ENCODE peak calls at places on chromosomes 16 and 17, in six cellular contexts. S, N, B, J, E and P are unnamed samples.

GRCh38 chr17:69434164-69434579 is 19.7 kb downstream of the MAP2K6 start:
- DNase-seq in S (no peak), N (peak; percentile 77), B (no peak), J (no peak), E (no peak), P (no peak)

GRCh38 chr17:80124351-80124981 is 22.5 kb downstream of the EIF4A3 start:
- DNase-seq in S (peak; percentile 60), N (peak; percentile 49), B (no peak), J (no peak), E (no peak), P (no peak)

GRCh38 chr17:4998666-4999428 is 1.1 kb downstream of the KIF1C start:
- DNase-seq in S (no peak), N (no peak), B (no peak), J (no peak), E (no peak), P (no peak)

GRCh38 chr17:55545765-55546164 is 34.5 kb upstream of the SMIM36 start:
- DNase-seq in S (no peak), N (no peak), B (no peak), J (no peak), E (no peak), P (no peak)

GRCh38 chr16:56708418-56708817 is 21.5 kb upstream of the NUP93 start:
- DNase-seq in S (no peak), N (no peak), B (no peak), J (no peak), E (no peak), P (peak; percentile 59)

GRCh38 chr17:11644265-11645212 is 46.3 kb downstream of the DNAH9 start:
- DNase-seq in S (peak; percentile 81), N (peak; percentile 93), B (no peak), J (no peak), E (peak; percentile 74), P (no peak)

GRCh38 chr17:68733241-68734176 is 132.3 kb upstream of the FAM20A start:
- DNase-seq in S (no peak), N (peak; percentile 89), B (no peak), J (no peak), E (no peak), P (no peak)

GRCh38 chr17:66533572-66533971 is 231.2 kb downstream of the PRKCA start:
- DNase-seq in S (peak; percentile 15), N (peak; percentile 81), B (no peak), J (no peak), E (no peak), P (no peak)

GRCh38 chr17:49616546-49617205 is 41.0 kb downstream of the NXPH3 start:
- DNase-seq in S (no peak), N (no peak), B (no peak), J (no peak), E (no peak), P (no peak)

GRCh38 chr17:38457577-38458371 is 29.5 kb downstream of the ARHGAP23 start:
- DNase-seq in S (no peak), N (no peak), B (no peak), J (no peak), E (no peak), P (no peak)

GRCh38 chr17:15143524-15143923 is 121.6 kb downstream of the PMP22 start:
- DNase-seq in S (no peak), N (no peak), B (no peak), J (no peak), E (no peak), P (no peak)

GRCh38 chr17:67602974-67603373 is 114.8 kb upstream of the NOL11 start:
- DNase-seq in S (no peak), N (peak; percentile 65), B (no peak), J (no peak), E (no peak), P (peak; percentile 51)

GRCh38 chr16:84511180-84511800 is 6.8 kb upstream of the MEAK7 start:
- DNase-seq in S (peak; percentile 75), N (peak; percentile 79), B (no peak), J (peak; percentile 62), E (peak; percentile 82), P (peak; percentile 75)

GRCh38 chr16:24491721-24492120 is 47.6 kb upstream of the RBBP6 start:
- DNase-seq in S (no peak), N (no peak), B (no peak), J (no peak), E (no peak), P (no peak)

GRCh38 chr17:78304549-78305037 is 55.3 kb downstream of the SOCS3 start:
- DNase-seq in S (no peak), N (no peak), B (no peak), J (no peak), E (no peak), P (no peak)

GRCh38 chr17:78645421-78646295 is 68.5 kb upstream of the DNAH17 start:
- DNase-seq in S (no peak), N (no peak), B (peak; percentile 47), J (peak; percentile 70), E (peak; percentile 71), P (no peak)

GRCh38 chr17:27319536-27320221 is 25.8 kb downstream of the WSB1 start:
- DNase-seq in S (peak; percentile 58), N (peak; percentile 26), B (no peak), J (no peak), E (peak; percentile 61), P (no peak)

GRCh38 chr17:36827056-36827455 is 110.2 kb upstream of the LHX1 start:
- DNase-seq in S (no peak), N (no peak), B (no peak), J (no peak), E (no peak), P (no peak)

DNA sequence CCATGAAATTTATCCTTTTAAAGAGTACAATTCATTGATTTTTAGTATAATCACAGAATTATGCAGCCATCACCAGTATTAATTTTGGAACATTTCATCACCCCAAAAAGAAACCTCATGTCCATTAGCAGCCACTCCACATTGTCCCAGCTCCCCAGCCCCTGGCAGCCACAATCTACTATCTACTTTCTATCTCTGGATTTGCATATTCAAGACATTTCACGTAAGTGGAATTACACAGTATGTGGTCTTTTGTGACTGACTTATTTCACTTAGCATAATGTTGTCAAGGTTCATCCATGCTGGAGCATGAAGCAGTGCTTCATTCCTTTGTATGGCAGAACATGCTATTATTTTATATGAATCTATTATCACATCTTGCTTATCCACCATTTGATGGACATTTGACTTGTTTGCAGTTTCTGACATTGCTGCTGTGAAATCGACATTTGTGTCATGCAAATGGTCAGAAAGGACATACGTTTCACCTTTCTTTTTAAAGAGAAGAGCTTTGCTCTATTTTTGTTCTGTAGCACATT is 10.7 kb downstream of the METTL9 start:
- DNase-seq in S (no peak), N (no peak), B (no peak), J (no peak), E (no peak), P (no peak)
- H3K4me1 ChIP-seq in S (no peaks in the 10 kb centered on the region), N (peaks cover 26% of the 10 kb centered on the region), B (peaks cover 40% of the 10 kb centered on the region), J (peaks cover 19% of the 10 kb centered on the region), E (peaks cover 81% of the 10 kb centered on the region), P (peaks cover 56% of the 10 kb centered on the region)

DNA sequence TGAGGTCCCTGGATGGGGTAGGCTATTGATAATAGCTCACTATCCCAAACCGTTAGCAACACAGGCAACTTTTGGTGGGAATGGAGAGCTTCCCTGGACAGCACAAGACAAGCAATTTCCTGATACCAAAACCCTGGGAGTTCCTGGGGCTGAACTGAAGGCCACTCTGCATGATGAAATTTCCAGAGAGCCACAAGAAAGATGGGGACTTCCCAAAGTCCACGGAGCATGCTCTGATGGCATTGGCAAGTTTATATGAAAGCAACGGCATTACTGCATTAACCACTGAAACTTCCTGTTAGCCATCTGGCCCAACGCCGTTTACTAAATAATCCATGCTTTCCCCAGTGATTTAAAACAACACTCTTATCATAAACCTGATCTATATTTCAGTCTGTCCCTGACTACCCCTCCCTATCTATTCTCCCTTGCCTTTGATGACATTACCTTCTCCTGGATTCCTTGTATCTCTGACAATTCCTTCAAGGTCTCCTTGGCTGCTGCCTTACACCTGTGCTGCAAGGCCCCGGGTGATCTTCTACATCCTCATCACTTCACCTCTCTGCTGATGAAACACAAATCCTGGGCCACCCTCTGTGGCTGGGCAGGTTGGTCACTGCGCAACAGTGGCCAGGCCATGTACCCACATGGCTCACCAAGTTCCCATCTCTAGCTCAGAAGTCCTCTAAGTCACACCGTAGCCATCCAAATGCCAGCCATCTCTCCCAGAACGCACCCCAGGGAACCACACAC is 108.5 kb upstream of the RCVRN start:
- DNase-seq in S (no peak), N (no peak), B (no peak), J (peak; percentile 61), E (no peak), P (no peak)
- H3K4me3 ChIP-seq in S (no peak overlapping the region), N (no peak overlapping the region), B (no peak overlapping the region), J (peak overlapping the region; percentile 26), E (no peak overlapping the region), P (no peak overlapping the region)

GRCh38 chr16:27181020-27181419 is 22.3 kb upstream of the KDM8 start:
- DNase-seq in S (no peak), N (no peak), B (no peak), J (no peak), E (no peak), P (no peak)
- TF ChIP-seq CTCF in S (no peak), N (no peak), B (no peak), J (peak; percentile 41), E (no peak), P (no peak)

GRCh38 chr16:85611205-85611454 is 2.0 kb upstream of the GSE1 start:
- DNase-seq in S (no peak), N (peak; percentile 55), B (no peak), J (no peak), E (peak; percentile 73), P (no peak)
- H3K4me1 ChIP-seq in S (peaks cover 41% of the 10 kb centered on the region), N (peaks cover 52% of the 10 kb centered on the region), B (peaks cover 42% of the 10 kb centered on the region), J (peaks cover 37% of the 10 kb centered on the region), E (peaks cover 64% of the 10 kb centered on the region), P (peaks cover 48% of the 10 kb centered on the region)

GRCh38 chr16:89168381-89169189 is 3.0 kb upstream of the CDH15 start:
- DNase-seq in S (no peak), N (no peak), B (no peak), J (no peak), E (no peak), P (no peak)

GRCh38 chr16:89164436-89164835 is 7.1 kb upstream of the CDH15 start:
- DNase-seq in S (no peak), N (no peak), B (no peak), J (no peak), E (no peak), P (no peak)

GRCh38 chr16:89164847-89165684 is 6.5 kb upstream of the CDH15 start:
- DNase-seq in S (no peak), N (no peak), B (no peak), J (no peak), E (peak; percentile 17), P (no peak)

GRCh38 chr16:89167425-89167941 is 4.1 kb upstream of the CDH15 start:
- DNase-seq in S (peak; percentile 65), N (peak; percentile 95), B (no peak), J (peak; percentile 28), E (peak; percentile 93), P (peak; percentile 83)

DNA sequence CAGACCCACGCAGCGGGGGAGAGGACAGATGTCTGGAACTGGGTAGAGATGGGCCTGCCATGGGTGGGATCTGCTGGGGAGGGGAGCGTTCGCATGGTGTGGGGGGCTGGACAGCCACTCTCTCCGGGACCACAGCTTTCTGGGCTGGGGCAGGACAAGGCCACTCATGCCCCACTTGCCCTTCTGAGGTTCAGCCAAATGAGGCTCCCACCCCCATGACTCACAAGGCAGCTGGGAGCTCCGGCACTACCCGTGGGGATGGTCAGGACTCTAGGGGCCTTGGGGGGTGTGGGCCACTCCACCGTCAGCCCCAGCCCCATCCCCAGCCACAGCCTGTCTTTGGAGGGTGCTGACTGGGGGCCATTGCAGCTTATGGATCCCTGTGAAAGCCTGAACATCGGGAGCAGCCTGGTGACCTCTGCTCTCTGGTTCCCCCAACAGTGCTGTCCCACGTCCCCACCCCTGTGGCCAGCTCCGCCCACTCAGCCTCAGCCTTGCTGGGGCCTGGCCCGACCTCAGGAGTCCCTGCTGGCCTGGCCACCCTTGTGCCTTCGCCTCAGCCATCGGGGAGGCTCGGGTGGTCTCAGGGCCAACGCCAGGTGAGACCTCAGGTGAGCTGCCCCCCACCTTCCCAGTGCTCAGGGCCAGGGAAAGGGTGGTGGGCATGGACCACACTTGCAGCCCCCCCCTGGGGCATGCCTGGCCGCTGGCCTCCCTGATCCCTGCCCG is 4.7 kb upstream of the CDH15 start:
- DNase-seq in S (no peak), N (no peak), B (no peak), J (no peak), E (peak; percentile 21), P (no peak)
- H3K4me3 ChIP-seq in S (no peak overlapping the region), N (no peak overlapping the region), B (no peak overlapping the region), J (no peak overlapping the region), E (no peak overlapping the region), P (no peak overlapping the region)